ENCODE peak calls at places on chromosomes 1 and 21, in ten cellular contexts. G is ascending aorta, Z is uterus, J is body of pancreas, I is fibroblast of pulmonary artery, B is GM12878, A is bronchial epithelial cell, L is fibroblast of mammary gland, P is GM23338, Q is suprapubic skin. T is an unnamed sample.

GRCh38 chr1:58576727-58577675 is at the start of gene TACSTD2:
- DNase-seq in B (no peak), I (no peak), L (no peak), A (peak), G (peak), Q (peak), Z (no peak), J (peak), P (peak), T (no peak)

GRCh38 chr1:115782571-115783281 is 14.2 kb upstream of the CASQ2 start:
- DNase-seq in I (peak), P (peak), Z (no peak), G (no peak), B (no peak), J (no peak), A (peak), Q (no peak), L (peak), T (peak)

GRCh38 chr1:244319283-244320132 is 132.2 kb downstream of the ADSS2 start:
- DNase-seq in L (peak), A (peak), P (no peak), J (peak), Z (no peak), G (no peak), B (peak), Q (no peak), I (peak), T (peak)

GRCh38 chr21:32726742-32727477 is 903 bp downstream of the SYNJ1 start:
- DNase-seq in L (peak), G (peak), Z (peak), I (peak), P (peak), A (peak), B (no peak), J (peak), Q (no peak), T (peak)

GRCh38 chr1:25197982-25198681 is 34.2 kb downstream of the SYF2 start:
- DNase-seq in I (peak), G (no peak), A (peak), B (no peak), P (no peak), Q (no peak), J (no peak), L (no peak), Z (no peak), T (no peak)

GRCh38 chr1:33055210-33055991 is 18.7 kb upstream of the AK2 start:
- DNase-seq in G (peak), Q (peak), P (peak), I (peak), B (peak), J (peak), Z (peak), A (peak), L (peak), T (peak)

GRCh38 chr1:206706298-206706791 is 21.6 kb downstream of the MAPKAPK2 start:
- DNase-seq in Q (no peak), P (peak), I (peak), A (no peak), G (peak), L (peak), B (no peak), J (peak), Z (peak), T (peak)

GRCh38 chr1:244730153-244730933 is 77.4 kb downstream of the DESI2 start:
- DNase-seq in B (no peak), G (no peak), L (peak), J (peak), Q (peak), Z (peak), A (peak), P (peak), I (peak), T (peak)

GRCh38 chr1:5847013-5847654 is 145.1 kb downstream of the NPHP4 start:
- DNase-seq in P (peak), Q (no peak), I (peak), L (peak), G (no peak), Z (no peak), J (no peak), B (no peak), A (peak), T (peak)

GRCh38 chr1:43306688-43307457 is 6.1 kb downstream of the TIE1 start:
- DNase-seq in I (no peak), Z (no peak), Q (no peak), B (no peak), P (no peak), L (no peak), G (no peak), J (no peak), A (no peak), T (no peak)

GRCh38 chr1:96492236-96492635 is 229.3 kb upstream of the PTBP2 start:
- DNase-seq in J (no peak), A (no peak), G (no peak), Q (no peak), Z (no peak), I (peak), P (peak), L (no peak), B (no peak), T (no peak)

GRCh38 chr1:156148236-156148635 is 5.1 kb upstream of the SEMA4A start:
- DNase-seq in J (peak), L (no peak), B (peak), Z (no peak), P (no peak), A (no peak), I (no peak), Q (no peak), G (no peak), T (no peak)

GRCh38 chr1:95742591-95743089 is 508.6 kb downstream of the RWDD3 start:
- DNase-seq in A (peak), J (no peak), B (no peak), Q (no peak), G (no peak), L (peak), I (peak), Z (no peak), P (no peak), T (peak)

GRCh38 chr1:206694151-206694550 is 9.4 kb downstream of the MAPKAPK2 start:
- DNase-seq in L (no peak), Z (no peak), I (no peak), A (no peak), J (no peak), Q (no peak), G (no peak), B (no peak), P (no peak), T (no peak)

GRCh38 chr1:222097646-222098045 is 355.8 kb upstream of the DUSP10 start:
- DNase-seq in Q (no peak), I (no peak), B (no peak), Z (no peak), J (peak), A (peak), P (no peak), G (no peak), L (no peak), T (no peak)

GRCh38 chr21:43829575-43830119 is 35.4 kb upstream of the AGPAT3 start:
- DNase-seq in G (no peak), J (no peak), B (no peak), Q (no peak), I (no peak), A (no peak), Z (no peak), L (no peak), P (peak), T (no peak)

GRCh38 chr21:28543975-28544374 is 448.7 kb downstream of the LTN1 start:
- DNase-seq in A (no peak), P (no peak), J (no peak), Z (no peak), B (no peak), L (peak), G (no peak), Q (no peak), I (peak), T (peak)

GRCh38 chr1:233061265-233061664 is 110.9 kb downstream of the NTPCR start:
- DNase-seq in J (no peak), Q (no peak), A (peak), G (no peak), L (no peak), I (no peak), B (no peak), P (no peak), Z (no peak), T (no peak)

GRCh38 chr1:38527373-38527966 is 332.1 kb downstream of the RRAGC start:
- DNase-seq in J (peak), P (peak), L (no peak), I (no peak), Q (no peak), G (no peak), Z (no peak), B (peak), A (peak), T (no peak)

GRCh38 chr1:218488531-218488930 is 143.4 kb downstream of the TGFB2 start:
- DNase-seq in B (no peak), G (no peak), Z (no peak), Q (no peak), A (no peak), J (no peak), L (no peak), I (no peak), P (no peak), T (no peak)

GRCh38 chr1:202968895-202969295 is 1.8 kb upstream of the CYB5R1 start:
- DNase-seq in B (peak), Z (peak), G (peak), Q (no peak), A (peak), L (peak), I (peak), P (peak), J (peak), T (peak)

GRCh38 chr1:244369256-244370057 is 82.3 kb downstream of the ADSS2 start:
- DNase-seq in Q (no peak), J (no peak), L (peak), Z (no peak), A (peak), I (no peak), B (no peak), G (no peak), P (peak), T (no peak)

GRCh38 chr1:232174306-232174705 is 455.6 kb downstream of the SIPA1L2 start:
- DNase-seq in Q (no peak), L (no peak), P (no peak), Z (no peak), G (no peak), B (no peak), J (no peak), A (peak), I (no peak), T (no peak)

GRCh38 chr1:72547412-72547811 is 265.1 kb upstream of the NEGR1 start:
- DNase-seq in Z (no peak), P (peak), G (no peak), J (no peak), I (peak), B (no peak), Q (no peak), L (peak), A (no peak), T (peak)

GRCh38 chr1:233006582-233006981 is 56.2 kb downstream of the NTPCR start:
- DNase-seq in L (no peak), A (no peak), Z (no peak), Q (no peak), I (no peak), J (no peak), B (no peak), P (no peak), G (no peak), T (no peak)

GRCh38 chr1:53346007-53346813 is 18.3 kb upstream of the LRP8 start:
- DNase-seq in Z (no peak), I (no peak), B (no peak), Q (peak), L (no peak), P (no peak), J (no peak), G (peak), A (no peak), T (no peak)

GRCh38 chr1:109274533-109275476 is 8.1 kb downstream of the PSRC1 start:
- DNase-seq in G (no peak), Z (peak), L (no peak), I (peak), A (peak), Q (peak), J (peak), B (no peak), P (no peak), T (no peak)

GRCh38 chr1:180928272-180929230 is 15.9 kb downstream of the KIAA1614 start:
- DNase-seq in P (no peak), Q (no peak), Z (no peak), J (no peak), G (no peak), A (no peak), L (no peak), B (no peak), I (no peak), T (no peak)

GRCh38 chr1:155744711-155745283 is 55.9 kb downstream of the DAP3 start:
- DNase-seq in Z (no peak), Q (no peak), P (no peak), L (no peak), G (no peak), B (no peak), A (no peak), I (no peak), J (no peak), T (no peak)

GRCh38 chr1:15033264-15033663 is 120.3 kb upstream of the TMEM51 start:
- DNase-seq in B (no peak), A (peak), Q (no peak), I (peak), Z (no peak), P (no peak), J (no peak), L (peak), G (no peak), T (peak)

GRCh38 chr1:26826261-26827201 is at the start of gene ZDHHC18:
- DNase-seq in B (no peak), A (no peak), Z (peak), J (peak), L (peak), G (peak), P (peak), I (peak), Q (no peak), T (peak)

GRCh38 chr1:151372411-151372934 is at the start of gene SELENBP1:
- DNase-seq in A (peak), Z (peak), J (peak), P (peak), Q (peak), B (no peak), L (peak), G (peak), I (peak), T (peak)

GRCh38 chr1:110211503-110212164 is 1.5 kb downstream of the KCNC4 start:
- DNase-seq in J (no peak), L (no peak), Z (no peak), A (no peak), Q (no peak), B (no peak), G (no peak), I (no peak), P (peak), T (no peak)

GRCh38 chr1:205600085-205600484 is 31.7 kb downstream of the ELK4 start:
- DNase-seq in Z (no peak), P (no peak), I (peak), L (peak), Q (no peak), A (peak), B (no peak), G (peak), J (no peak), T (peak)

GRCh38 chr1:205602118-205602517 is 29.7 kb downstream of the ELK4 start:
- DNase-seq in Q (no peak), Z (no peak), G (no peak), L (no peak), J (no peak), P (no peak), B (no peak), A (no peak), I (no peak), T (no peak)

GRCh38 chr1:205599667-205600042 is 32.2 kb downstream of the ELK4 start:
- DNase-seq in A (no peak), J (no peak), I (no peak), G (no peak), P (no peak), L (no peak), Q (no peak), B (no peak), Z (no peak), T (no peak)

GRCh38 chr1:205598841-205599666 is 32.8 kb downstream of the ELK4 start:
- DNase-seq in L (peak), Q (no peak), G (peak), A (no peak), Z (peak), I (peak), P (no peak), B (no peak), J (peak), T (peak)

GRCh38 chr1:205601209-205601608 is 30.6 kb downstream of the ELK4 start:
- DNase-seq in J (peak), G (no peak), Q (no peak), Z (no peak), P (no peak), L (no peak), I (no peak), B (no peak), A (no peak), T (no peak)
- TF ChIP-seq CTCF in J (no peak), G (no peak), Q (no peak), Z (no peak), P (no peak), L (no peak), I (no peak), B (no peak), A (no peak), T (no peak)

GRCh38 chr1:183872406-183872805 is 67.5 kb downstream of the RGL1 start:
- DNase-seq in P (no peak), B (no peak), Z (no peak), J (no peak), G (no peak), A (no peak), L (peak), I (peak), Q (no peak), T (peak)

GRCh38 chr1:183870351-183871077 is 65.6 kb downstream of the RGL1 start:
- DNase-seq in B (no peak), Z (peak), A (peak), L (peak), J (peak), Q (peak), G (peak), P (no peak), I (peak), T (peak)

GRCh38 chr1:183871568-183871967 is 66.6 kb downstream of the RGL1 start:
- DNase-seq in L (no peak), B (no peak), Q (no peak), I (peak), A (no peak), G (no peak), P (no peak), J (no peak), Z (no peak), T (no peak)

GRCh38 chr1:183869671-183870070 is 64.8 kb downstream of the RGL1 start:
- DNase-seq in L (peak), Q (no peak), Z (no peak), G (no peak), B (no peak), I (no peak), P (no peak), J (no peak), A (no peak), T (no peak)

DNA sequence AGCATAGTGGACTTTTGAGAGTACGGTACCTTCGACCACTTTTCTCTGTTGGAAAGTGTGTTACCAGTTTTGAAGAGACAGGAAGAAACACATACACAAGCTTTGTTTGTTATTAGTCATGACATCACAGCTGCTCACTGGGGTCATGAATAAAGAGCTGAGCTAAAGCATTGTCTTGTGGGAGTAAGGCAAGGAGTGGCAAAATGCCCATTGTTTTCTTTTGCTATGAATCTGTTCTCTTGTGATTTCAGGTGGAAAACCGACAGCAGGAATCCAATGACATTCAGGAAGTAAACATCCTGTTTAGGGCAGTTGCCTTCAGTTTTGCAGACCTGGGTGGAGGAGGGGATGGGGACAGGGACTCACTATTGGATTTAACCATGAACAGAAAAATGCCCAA is 66.2 kb downstream of the RGL1 start:
- DNase-seq in B (no peak), G (no peak), J (no peak), Z (peak), L (peak), A (peak), I (peak), P (no peak), Q (no peak), T (peak)
- H3K4me3 ChIP-seq in B (no peak), G (no peak), J (no peak), Z (no peak), L (no peak), A (no peak), I (no peak), P (no peak), Q (no peak), T (no peak)

GRCh38 chr1:80801691-80802090 is 999.0 kb upstream of the ADGRL2 start:
- DNase-seq in G (no peak), J (no peak), B (no peak), Z (no peak), L (no peak), A (no peak), I (no peak), P (no peak), Q (no peak), T (no peak)

DNA sequence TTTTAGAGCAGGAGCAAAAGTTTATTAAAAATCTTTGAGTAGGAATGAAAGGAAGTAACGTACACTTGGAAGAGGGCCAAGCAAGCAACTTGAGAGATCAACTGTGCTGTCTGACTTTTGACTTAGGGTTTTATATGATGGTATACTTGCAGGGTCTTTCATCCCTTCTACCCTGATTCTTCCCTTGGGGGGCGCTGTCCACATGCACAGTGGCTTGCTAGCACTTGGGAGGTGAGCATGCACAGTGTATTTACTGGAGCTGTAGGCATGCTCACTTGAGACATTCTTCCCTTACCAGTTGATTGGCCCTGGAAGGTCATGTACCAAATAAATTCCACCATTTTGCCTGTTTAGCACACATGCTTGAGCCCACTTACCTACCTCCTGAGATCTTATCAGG is 1001.3 kb upstream of the ADGRL2 start:
- DNase-seq in L (no peak), G (no peak), Q (no peak), A (no peak), J (no peak), I (no peak), B (no peak), Z (no peak), P (peak), T (no peak)
- TF ChIP-seq CTCF in L (no peak), G (no peak), Q (no peak), A (no peak), J (no peak), I (no peak), B (no peak), Z (no peak), P (peak), T (no peak)

DNA sequence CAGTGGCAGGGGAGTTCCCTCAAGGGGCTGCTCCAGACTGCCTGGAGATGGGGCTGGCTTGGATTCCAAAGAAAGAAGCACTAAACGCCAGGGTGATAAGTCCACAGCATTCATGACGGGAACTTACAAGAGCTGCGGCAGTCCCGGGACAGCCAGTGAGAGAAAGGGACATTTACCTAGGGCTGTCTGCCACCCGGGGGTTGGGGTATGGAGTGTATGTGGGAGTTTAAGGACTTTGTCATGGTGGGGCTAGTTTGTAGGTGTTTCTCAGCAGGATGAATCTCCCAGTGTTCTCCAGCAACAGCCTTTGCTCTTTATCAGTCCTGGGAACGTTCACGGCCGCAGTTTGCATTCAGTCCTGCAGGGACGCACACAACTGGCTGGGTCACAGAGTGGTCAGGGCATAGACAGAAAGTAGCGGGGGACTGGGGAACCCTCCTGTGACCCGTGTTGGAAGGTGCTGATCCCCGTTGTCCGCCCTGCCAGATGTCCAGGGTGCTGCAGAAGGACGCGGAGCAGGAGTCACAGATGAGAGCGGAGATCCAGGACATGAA is 41.4 kb upstream of the HMGN1 start:
- DNase-seq in G (no peak), P (peak), B (no peak), J (no peak), I (no peak), L (no peak), Q (no peak), A (no peak), Z (no peak), T (no peak)
- H3K4me3 ChIP-seq in G (no peak), P (no peak), B (no peak), J (no peak), I (no peak), L (no peak), Q (no peak), A (no peak), Z (no peak), T (no peak)

GRCh38 chr1:46248122-46248920 is 758 bp downstream of the RAD54L start:
- DNase-seq in Z (peak), P (peak), G (peak), Q (no peak), L (peak), B (no peak), J (peak), A (peak), I (no peak), T (no peak)
- TF ChIP-seq CTCF in Z (no peak), P (peak), G (no peak), Q (no peak), L (peak), B (no peak), J (no peak), A (no peak), I (no peak), T (no peak)